ENCODE peak calls at places on chromosome 6, in ten cellular contexts. F is AG09319; R is T-helper 1 cell; P is T1000; Q is activated T-cell treated with anti-CD3 and anti-CD28 coated beads, Interleukin-2, amount 50 U/mL, for 4 hours; T is activated naive CD4-positive, alpha-beta T cell; S is A549; L is NCI-H2081; K is kidney tubule cell; D is epithelial cell of prostate. C is an unnamed sample.

GRCh38 chr6:11317885-11318771 is 85.7 kb upstream of the NEDD9 start:
- DNase-seq in Q (peak), L (no peak), T (peak), R (peak), K (peak), F (peak), P (peak), S (peak), D (peak), C (peak)

GRCh38 chr6:96235927-96236326 is 220.2 kb downstream of the FUT9 start:
- DNase-seq in Q (no peak), P (no peak), S (no peak), T (no peak), K (peak), D (peak), F (no peak), R (no peak), L (no peak), C (peak)

GRCh38 chr6:54282186-54282585 is 26.1 kb upstream of the TINAG start:
- DNase-seq in Q (no peak), S (no peak), D (peak), P (no peak), F (peak), R (no peak), L (no peak), T (no peak), K (peak), C (no peak)

GRCh38 chr6:13873288-13874190 is 51.2 kb upstream of the RNF182 start:
- DNase-seq in S (peak), P (peak), T (peak), F (no peak), R (peak), D (no peak), Q (peak), L (peak), K (peak), C (peak)

GRCh38 chr6:117616971-117617765 is 14.9 kb upstream of the GOPC start:
- DNase-seq in P (no peak), T (no peak), K (no peak), S (no peak), Q (no peak), R (no peak), D (no peak), F (no peak), L (no peak), C (no peak)

GRCh38 chr6:87274660-87275273 is 47.6 kb upstream of the SMIM8 start:
- DNase-seq in Q (no peak), L (no peak), K (peak), F (peak), T (no peak), S (no peak), P (no peak), R (no peak), D (no peak), C (no peak)

GRCh38 chr6:152206072-152206818 is 398.8 kb downstream of the ESR1 start:
- DNase-seq in R (no peak), F (no peak), Q (peak), K (peak), D (no peak), T (peak), P (no peak), L (no peak), S (peak), C (no peak)

GRCh38 chr6:114364295-114364694 is 21.5 kb upstream of the HS3ST5 start:
- DNase-seq in S (peak), R (no peak), L (no peak), K (peak), T (no peak), F (no peak), P (peak), Q (no peak), D (peak), C (no peak)

GRCh38 chr6:3535716-3536435 is 79.0 kb upstream of the SLC22A23 start:
- DNase-seq in R (no peak), D (no peak), F (no peak), L (no peak), S (no peak), K (no peak), T (no peak), Q (no peak), P (no peak), C (no peak)

GRCh38 chr6:43657221-43657802 is 12.5 kb downstream of the RSPH9 start:
- DNase-seq in K (no peak), R (no peak), L (no peak), T (no peak), Q (no peak), S (no peak), P (no peak), D (no peak), F (no peak), C (no peak)

GRCh38 chr6:37822851-37823682 is 3.5 kb downstream of the ZFAND3 start:
- DNase-seq in F (no peak), S (no peak), K (peak), T (no peak), L (no peak), P (no peak), R (no peak), D (peak), Q (peak), C (no peak)

GRCh38 chr6:143441680-143442359 is 8.7 kb downstream of the ADAT2 start:
- DNase-seq in D (no peak), L (no peak), T (no peak), S (no peak), K (no peak), F (no peak), P (no peak), Q (no peak), R (no peak), C (no peak)

GRCh38 chr6:143516700-143517446 is 5.4 kb upstream of the FUCA2 start:
- DNase-seq in T (no peak), P (no peak), R (no peak), K (no peak), S (no peak), D (no peak), L (no peak), Q (no peak), F (no peak), C (no peak)

GRCh38 chr6:4394786-4395185 is 259.4 kb upstream of the ECI2 start:
- DNase-seq in R (no peak), P (no peak), S (no peak), K (no peak), Q (no peak), D (peak), L (no peak), T (no peak), F (no peak), C (no peak)

GRCh38 chr6:57262491-57262890 is 40.4 kb upstream of the RAB23 start:
- DNase-seq in T (no peak), S (no peak), D (no peak), K (no peak), F (no peak), R (no peak), Q (no peak), P (no peak), L (no peak), C (no peak)

GRCh38 chr6:146878564-146879343 is 280.0 kb downstream of the ADGB start:
- DNase-seq in S (no peak), K (no peak), R (no peak), F (no peak), T (no peak), P (no peak), D (no peak), L (no peak), Q (no peak), C (no peak)

GRCh38 chr6:32825966-32826365 is 9.2 kb upstream of the HLA-DOB start:
- DNase-seq in D (no peak), S (no peak), F (peak), T (no peak), K (peak), Q (no peak), P (no peak), R (no peak), L (peak), C (no peak)

GRCh38 chr6:42142118-42142835 is at the start of gene C6orf132:
- DNase-seq in R (no peak), P (no peak), K (peak), T (no peak), S (no peak), F (no peak), D (no peak), Q (no peak), L (no peak), C (peak)

GRCh38 chr6:121835662-121836061 is 400.2 kb downstream of the GJA1 start:
- DNase-seq in F (no peak), K (no peak), T (no peak), L (no peak), R (no peak), D (no peak), S (no peak), Q (no peak), P (no peak), C (peak)

C was measured in PC-9.